ENCODE peak calls at places on chromosomes 13 and 19, in four cellular contexts. W, T, Z and H are unnamed samples.
A peak's percentile ranks its signal among the peaks of the same experiment; 100 is the strongest.

GRCh38 chr19:48321372-48321621 is 4.1 kb upstream of the EMP3 start:
- DNase-seq in Z (peak; percentile 97), W (peak; percentile 90), T (no peak), H (no peak)

GRCh38 chr19:4774136-4774535 is 17.4 kb upstream of the FEM1A start:
- DNase-seq in W (no peak), Z (no peak), T (no peak), H (no peak)

GRCh38 chr19:3411636-3412035 is 45.3 kb downstream of the NFIC start:
- DNase-seq in W (no peak), T (no peak), Z (no peak), H (no peak)

GRCh38 chr19:1445185-1445931 is 4.6 kb upstream of the APC2 start:
- DNase-seq in Z (peak; percentile 70), T (no peak), W (peak; percentile 82), H (no peak)

GRCh38 chr19:10018219-10018618 is 4.9 kb downstream of the RDH8 start:
- DNase-seq in Z (no peak), W (no peak), T (no peak), H (no peak)

GRCh38 chr13:76836311-76836710 is 49.9 kb downstream of the KCTD12 start:
- DNase-seq in W (no peak), T (no peak), Z (no peak), H (no peak)

GRCh38 chr19:1076951-1077350 is 10.0 kb downstream of the ARHGAP45 start:
- DNase-seq in W (peak; percentile 93), Z (no peak), T (no peak), H (no peak)

GRCh38 chr19:47093841-47094240 is 19.7 kb downstream of the ZC3H4 start:
- DNase-seq in T (no peak), Z (no peak), W (no peak), H (no peak)

GRCh38 chr19:58346961-58347929 is 6.0 kb downstream of the A1BG start:
- DNase-seq in Z (peak; percentile 58), W (peak; percentile 75), T (no peak), H (no peak)

GRCh38 chr13:25046985-25047660 is 48.8 kb upstream of the PABPC3 start:
- DNase-seq in W (no peak), Z (no peak), T (peak; percentile 0), H (no peak)

GRCh38 chr13:105442941-105443340 is 1092.5 kb downstream of the EFNB2 start:
- DNase-seq in Z (no peak), T (peak; percentile 95), W (no peak), H (no peak)

GRCh38 chr19:15330801-15331418 is 1.4 kb downstream of the BRD4 start:
- DNase-seq in Z (no peak), T (peak; percentile 64), W (no peak), H (no peak)

DNA sequence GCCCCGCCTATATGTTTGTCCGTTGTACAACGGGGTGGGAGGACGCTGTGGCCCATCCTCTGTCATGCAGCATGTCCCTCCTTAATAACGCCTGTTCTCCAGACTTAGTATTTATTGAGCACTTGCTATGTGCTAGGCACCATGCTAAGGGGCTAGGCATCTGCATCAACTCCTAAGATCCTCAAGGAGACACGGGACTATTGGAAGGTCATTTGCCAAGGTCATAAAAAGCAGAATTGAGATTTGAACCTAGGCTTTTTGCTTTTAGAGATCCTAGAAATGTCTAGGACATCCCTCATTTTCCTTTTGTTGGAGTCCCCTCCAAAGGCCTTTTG is 1.8 kb upstream of the MAST1 start:
- DNase-seq in Z (no peak), W (no peak), T (no peak), H (no peak)
- H3K27me3 ChIP-seq in Z (peaks cover 64% of the 10 kb centered on the region), W (peaks cover 79% of the 10 kb centered on the region), T (peaks cover 76% of the 10 kb centered on the region), H (no peaks in the 10 kb centered on the region)

GRCh38 chr19:39710333-39710890 is 6.1 kb downstream of the LGALS14 start:
- DNase-seq in W (no peak), Z (no peak), T (no peak), H (no peak)
- H3K27me3 ChIP-seq in W (no peaks in the 10 kb centered on the region), Z (no peaks in the 10 kb centered on the region), T (no peaks in the 10 kb centered on the region), H (no peaks in the 10 kb centered on the region)

GRCh38 chr19:16772841-16773240 is 53.2 kb downstream of the NWD1 start:
- DNase-seq in Z (no peak), W (no peak), T (no peak), H (no peak)
- H3K27me3 ChIP-seq in Z (no peaks in the 10 kb centered on the region), W (no peaks in the 10 kb centered on the region), T (peaks cover 12% of the 10 kb centered on the region), H (no peaks in the 10 kb centered on the region)

GRCh38 chr13:43664700-43665191 is 122.0 kb downstream of the ENOX1 start:
- DNase-seq in W (no peak), Z (peak; percentile 27), T (peak; percentile 37), H (no peak)

GRCh38 chr13:43665388-43665787 is 121.4 kb downstream of the ENOX1 start:
- DNase-seq in Z (no peak), W (no peak), T (no peak), H (no peak)

GRCh38 chr13:43663474-43664090 is 123.2 kb downstream of the ENOX1 start:
- DNase-seq in W (no peak), Z (no peak), T (peak; percentile 10), H (no peak)

GRCh38 chr13:43666403-43666802 is 120.4 kb downstream of the ENOX1 start:
- DNase-seq in T (no peak), W (no peak), Z (no peak), H (no peak)

GRCh38 chr13:43669101-43669500 is 117.7 kb downstream of the ENOX1 start:
- DNase-seq in T (no peak), W (no peak), Z (no peak), H (no peak)
- H3K27me3 ChIP-seq in T (no peaks in the 10 kb centered on the region), W (no peaks in the 10 kb centered on the region), Z (no peaks in the 10 kb centered on the region), H (no peaks in the 10 kb centered on the region)

GRCh38 chr13:77896977-77897376 is 21.7 kb downstream of the EDNRB start:
- DNase-seq in Z (no peak), W (no peak), T (no peak), H (no peak)

GRCh38 chr13:77894743-77895142 is 23.9 kb downstream of the EDNRB start:
- DNase-seq in Z (no peak), T (no peak), W (no peak), H (no peak)

GRCh38 chr13:77902319-77902963 is 16.2 kb downstream of the EDNRB start:
- DNase-seq in W (no peak), T (no peak), Z (no peak), H (no peak)

GRCh38 chr13:77896536-77896935 is 22.1 kb downstream of the EDNRB start:
- DNase-seq in W (no peak), Z (peak; percentile 23), T (no peak), H (no peak)

GRCh38 chr13:77898097-77898496 is 20.5 kb downstream of the EDNRB start:
- DNase-seq in W (no peak), T (no peak), Z (no peak), H (no peak)
- H3K27me3 ChIP-seq in W (peaks cover 3% of the 10 kb centered on the region), T (no peaks in the 10 kb centered on the region), Z (no peaks in the 10 kb centered on the region), H (no peaks in the 10 kb centered on the region)

DNA sequence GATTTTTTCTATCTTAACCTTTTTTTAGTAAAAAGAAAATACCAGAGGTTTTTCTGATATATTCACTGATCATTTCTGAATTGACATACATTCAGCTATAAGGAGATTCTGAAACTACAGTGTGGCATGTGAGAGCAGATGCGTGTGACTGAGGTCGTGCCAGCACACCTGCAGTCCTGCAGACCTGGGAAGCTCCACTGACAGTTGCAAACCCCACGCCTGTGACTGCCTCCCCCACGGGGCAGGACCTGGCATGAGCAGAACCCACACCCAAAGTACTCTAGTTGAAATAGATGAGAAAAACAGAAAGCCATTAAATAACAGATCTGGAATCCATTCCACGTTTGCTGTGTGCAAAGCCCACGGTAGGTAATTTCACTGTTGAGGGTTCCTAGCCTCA is 80.7 kb downstream of the TEX29 start:
- DNase-seq in W (no peak), T (no peak), Z (no peak), H (no peak)
- H3K27me3 ChIP-seq in W (no peaks in the 10 kb centered on the region), T (peaks cover 2% of the 10 kb centered on the region), Z (no peaks in the 10 kb centered on the region), H (no peaks in the 10 kb centered on the region)

GRCh38 chr19:51689751-51690358 is 3.3 kb upstream of the SPACA6 start:
- DNase-seq in W (no peak), T (no peak), Z (peak; percentile 74), H (peak; percentile 67)
- H3K27me3 ChIP-seq in W (no peaks in the 10 kb centered on the region), T (no peaks in the 10 kb centered on the region), Z (no peaks in the 10 kb centered on the region), H (no peaks in the 10 kb centered on the region)

DNA sequence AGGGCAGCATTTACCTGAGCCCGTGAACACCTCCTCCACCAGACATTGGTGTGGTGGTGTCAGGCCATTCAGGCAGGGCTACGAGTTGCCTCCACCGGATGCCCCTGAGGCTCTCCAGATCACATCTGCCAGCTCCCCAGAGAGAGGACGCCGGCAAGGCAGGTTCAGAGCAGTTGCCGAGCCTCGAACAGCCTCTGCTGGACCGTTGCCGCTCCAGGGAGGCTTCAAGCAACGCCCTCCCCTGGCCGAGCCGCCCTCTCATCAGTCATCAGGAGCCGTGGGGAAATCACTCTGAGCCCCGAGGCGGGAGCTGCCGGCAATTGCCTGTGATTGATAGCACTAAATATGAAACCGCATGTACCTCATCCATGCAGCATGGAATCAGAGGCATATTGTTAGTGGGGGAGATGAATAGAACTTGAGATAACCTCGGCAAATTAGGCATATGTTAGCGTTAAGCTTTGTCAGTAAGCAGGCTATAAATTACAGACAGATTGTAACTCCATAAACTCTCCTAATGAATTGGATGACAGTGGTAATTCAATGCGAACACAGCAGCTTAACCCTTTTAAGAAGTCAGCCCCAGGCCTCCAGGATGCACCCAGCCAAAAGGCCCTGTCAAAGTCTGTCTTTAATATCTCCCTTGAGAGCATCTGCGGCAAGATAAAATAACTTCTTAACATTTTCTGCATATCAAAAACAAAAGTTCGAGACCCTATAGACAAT is 29.8 kb upstream of the SPACA7 start:
- DNase-seq in T (no peak), W (no peak), Z (no peak), H (no peak)
- H3K27me3 ChIP-seq in T (no peaks in the 10 kb centered on the region), W (no peaks in the 10 kb centered on the region), Z (no peaks in the 10 kb centered on the region), H (peaks cover 2% of the 10 kb centered on the region)